ENCODE peak calls at places on chromosome 1, in seven cellular contexts. J is heart right ventricle; O is IMR-90; L is stimulated activated naive CD8-positive, alpha-beta T cell treated with anti-CD3 and anti-CD28 coated beads, Interleukin-15, Interleukin-2, amounts not matched to agents 100 U/mL and 50 U/mL, for 24 hours; V is progenitor cell of endocrine pancreas; B is cardiac muscle cell; H is tibial artery. Q is an unnamed sample.

GRCh38 chr1:21935393-21935804 is 1.7 kb downstream of the HSPG2 start:
- DNase-seq in J (no peak), O (peak; percentile 47), L (no peak), V (no peak), B (no peak), H (no peak), Q (no peak)

GRCh38 chr1:28172690-28173150 is 3.8 kb downstream of the PTAFR start:
- DNase-seq in J (no peak), O (no peak), L (peak; percentile 49), V (no peak), B (peak; percentile 77), H (no peak), Q (no peak)

GRCh38 chr1:64532646-64533045 is 62.7 kb downstream of the CACHD1 start:
- DNase-seq in J (no peak), O (no peak), L (no peak), V (no peak), B (no peak), H (no peak), Q (no peak)

GRCh38 chr1:208420021-208420420 is 175.8 kb upstream of the PLXNA2 start:
- DNase-seq in J (no peak), O (no peak), L (no peak), V (no peak), B (no peak), H (no peak), Q (no peak)

GRCh38 chr1:89908294-89908992 is 86.5 kb upstream of the ZNF326 start:
- DNase-seq in J (peak; percentile 42), O (no peak), L (no peak), V (no peak), B (no peak), H (no peak), Q (no peak)

GRCh38 chr1:244154882-244155531 is 103.9 kb downstream of the ZBTB18 start:
- DNase-seq in J (no peak), O (no peak), L (no peak), V (no peak), B (no peak), H (no peak), Q (no peak)

GRCh38 chr1:16249838-16250241 is 12.9 kb upstream of the CPLANE2 start:
- DNase-seq in J (no peak), O (peak; percentile 76), L (no peak), V (no peak), B (peak; percentile 93), H (peak; percentile 90), Q (no peak)

GRCh38 chr1:78553859-78554258 is 63.1 kb downstream of the PTGFR start:
- DNase-seq in J (no peak), O (no peak), L (no peak), V (no peak), B (peak; percentile 10), H (no peak), Q (peak; percentile 0)

GRCh38 chr1:82464362-82464931 is 663.7 kb downstream of the ADGRL2 start:
- DNase-seq in J (peak; percentile 32), O (no peak), L (no peak), V (no peak), B (peak; percentile 40), H (no peak), Q (no peak)

GRCh38 chr1:241077386-241078147 is 279.4 kb downstream of the RGS7 start:
- DNase-seq in J (no peak), O (no peak), L (no peak), V (no peak), B (no peak), H (no peak), Q (no peak)

GRCh38 chr1:53554592-53555305 is 95.5 kb downstream of the DMRTB1 start:
- DNase-seq in J (no peak), O (no peak), L (no peak), V (no peak), B (no peak), H (peak; percentile 43), Q (no peak)